ENCODE peak calls at places on chromosomes 3 and 15, in five cellular contexts. H, G, B, A and J are unnamed samples.

GRCh38 chr3:18442743-18443669 is 17.9 kb upstream of the SATB1 start:
- DNase-seq in H (no peak), G (no peak), B (no peak), A (no peak), J (no peak)

GRCh38 chr3:71360694-71361093 is 222.8 kb downstream of the FOXP1 start:
- DNase-seq in H (no peak), G (no peak), B (no peak), A (no peak), J (no peak)

GRCh38 chr3:171315101-171315500 is 145.1 kb downstream of the TNIK start:
- DNase-seq in H (no peak), G (no peak), B (no peak), A (no peak), J (no peak)

GRCh38 chr3:54596087-54596486 is 331.8 kb downstream of the LRTM1 start:
- DNase-seq in H (no peak), G (no peak), B (no peak), A (no peak), J (no peak)

GRCh38 chr3:43194490-43195115 is 88.7 kb upstream of the POMGNT2 start:
- DNase-seq in H (no peak), G (no peak), B (no peak), A (no peak), J (no peak)

GRCh38 chr3:155281892-155282291 is 11.6 kb downstream of the STRIT1 start:
- DNase-seq in H (no peak), G (no peak), B (no peak), A (no peak), J (no peak)

GRCh38 chr3:125186800-125187598 is 25.5 kb downstream of the SLC12A8 start:
- DNase-seq in H (no peak), G (no peak), B (no peak), A (no peak), J (no peak)

GRCh38 chr3:49238274-49239127 is 38.5 kb downstream of the C3orf62 start:
- DNase-seq in H (no peak), G (peak; percentile 88), B (peak; percentile 59), A (no peak), J (peak; percentile 34)

GRCh38 chr3:197380786-197381185 is 82.4 kb upstream of the DLG1 start:
- DNase-seq in H (no peak), G (no peak), B (no peak), A (no peak), J (no peak)

GRCh38 chr15:38072507-38073277 is 138.3 kb downstream of the TMCO5A start:
- DNase-seq in H (peak; percentile 76), G (peak; percentile 75), B (no peak), A (peak; percentile 83), J (no peak)

GRCh38 chr15:66760968-66761722 is 59.1 kb downstream of the SMAD6 start:
- DNase-seq in H (no peak), G (no peak), B (no peak), A (no peak), J (no peak)

GRCh38 chr3:10835406-10835805 is 19.4 kb downstream of the SLC6A11 start:
- DNase-seq in H (no peak), G (peak; percentile 7), B (no peak), A (no peak), J (no peak)

GRCh38 chr15:65833501-65834220 is 35.6 kb upstream of the RAB11A start:
- DNase-seq in H (no peak), G (peak; percentile 29), B (no peak), A (no peak), J (no peak)

GRCh38 chr3:123485551-123485950 is 36.7 kb upstream of the ADCY5 start:
- DNase-seq in H (no peak), G (no peak), B (no peak), A (no peak), J (no peak)

GRCh38 chr15:58479941-58480340 is 48.1 kb downstream of the LIPC start:
- DNase-seq in H (no peak), G (no peak), B (no peak), A (no peak), J (no peak)

GRCh38 chr15:89227425-89227824 is 6.0 kb upstream of the RLBP1 start:
- DNase-seq in H (no peak), G (no peak), B (peak; percentile 11), A (no peak), J (no peak)

GRCh38 chr3:50630916-50631315 is 14.0 kb downstream of the MAPKAPK3 start:
- DNase-seq in H (no peak), G (no peak), B (no peak), A (no peak), J (no peak)

GRCh38 chr3:98596902-98597500 is 3.6 kb upstream of the CPOX start:
- DNase-seq in H (peak; percentile 57), G (peak; percentile 28), B (peak; percentile 14), A (no peak), J (peak; percentile 39)

GRCh38 chr3:122151480-122151879 is 32.0 kb upstream of the CASR start:
- DNase-seq in H (no peak), G (no peak), B (no peak), A (no peak), J (no peak)

GRCh38 chr3:74067296-74067695 is 442.6 kb upstream of the PDZRN3 start:
- DNase-seq in H (no peak), G (no peak), B (no peak), A (no peak), J (no peak)

GRCh38 chr15:71199384-71200351 is 84.4 kb downstream of the THSD4 start:
- DNase-seq in H (no peak), G (no peak), B (no peak), A (no peak), J (no peak)

GRCh38 chr15:70423267-70423666 is 325.6 kb upstream of the TLE3 start:
- DNase-seq in H (no peak), G (no peak), B (no peak), A (no peak), J (no peak)

GRCh38 chr15:56248276-56248675 is 4.6 kb upstream of the RFX7 start:
- DNase-seq in H (no peak), G (no peak), B (no peak), A (no peak), J (no peak)

GRCh38 chr15:56247266-56247665 is 3.6 kb upstream of the RFX7 start:
- DNase-seq in H (no peak), G (no peak), B (no peak), A (no peak), J (no peak)

GRCh38 chr15:56249080-56249479 is 5.4 kb upstream of the RFX7 start:
- DNase-seq in H (peak; percentile 59), G (peak; percentile 30), B (no peak), A (no peak), J (no peak)

GRCh38 chr15:56251315-56252091 is 7.8 kb upstream of the RFX7 start:
- DNase-seq in H (no peak), G (no peak), B (peak; percentile 17), A (no peak), J (no peak)

DNA sequence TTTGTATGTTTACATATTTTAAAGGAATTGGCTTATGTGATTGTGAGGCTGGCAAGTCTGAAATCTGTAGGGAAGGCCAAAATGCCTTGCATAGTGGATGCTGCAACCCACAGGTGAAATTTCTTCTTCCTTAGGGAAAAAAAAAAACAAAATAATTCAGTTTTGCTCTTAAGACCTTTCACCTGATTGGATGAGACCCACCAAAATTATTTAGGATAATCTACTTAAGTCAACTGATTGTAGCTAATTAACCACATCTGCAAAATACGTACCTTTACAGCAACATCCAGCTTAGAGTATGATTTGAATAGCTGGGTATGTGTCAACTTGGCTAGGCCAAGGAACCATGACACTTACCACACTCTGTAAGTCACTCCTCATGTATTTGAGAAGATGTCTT is 6.9 kb upstream of the RFX7 start:
- DNase-seq in H (no peak), G (no peak), B (no peak), A (no peak), J (no peak)
- TF ChIP-seq SRF in H (no peak), G (no peak), B (no peak), A (no peak), J (no peak)

GRCh38 chr3:116470589-116470988 is 25.3 kb upstream of the LSAMP start:
- DNase-seq in H (no peak), G (no peak), B (no peak), A (no peak), J (no peak)

GRCh38 chr3:116474356-116475200 is 29.3 kb upstream of the LSAMP start:
- DNase-seq in H (no peak), G (no peak), B (no peak), A (no peak), J (no peak)

GRCh38 chr3:116469546-116469945 is 24.3 kb upstream of the LSAMP start:
- DNase-seq in H (no peak), G (no peak), B (no peak), A (no peak), J (no peak)

DNA sequence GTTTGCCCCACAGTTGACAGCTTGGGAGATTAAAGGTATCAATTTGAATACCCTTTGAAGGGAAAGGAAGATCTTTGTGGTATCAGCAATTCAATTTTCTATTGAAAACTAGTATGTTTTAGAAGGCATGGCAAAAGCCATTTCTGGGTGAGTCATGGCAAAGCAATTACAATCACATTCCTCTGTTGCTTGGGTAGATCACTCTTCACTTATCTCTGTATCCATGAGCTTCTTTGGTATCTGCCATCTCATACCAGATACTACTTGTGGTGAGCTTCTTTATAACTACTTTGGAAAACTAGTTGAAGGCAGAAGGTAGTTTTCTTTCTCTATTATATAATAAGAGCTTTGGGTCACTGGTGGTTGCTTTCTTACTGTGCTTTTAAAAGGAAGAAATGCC is 28.3 kb upstream of the LSAMP start:
- DNase-seq in H (no peak), G (no peak), B (no peak), A (no peak), J (no peak)
- TF ChIP-seq SRF in H (no peak), G (no peak), B (no peak), A (no peak), J (no peak)

GRCh38 chr3:127688022-127688415 is 15.3 kb downstream of the ABTB1 start:
- DNase-seq in H (no peak), G (no peak), B (no peak), A (no peak), J (no peak)

GRCh38 chr3:127690823-127691452 is 18.2 kb downstream of the ABTB1 start:
- DNase-seq in H (peak; percentile 43), G (peak; percentile 59), B (no peak), A (no peak), J (no peak)

GRCh38 chr3:127688416-127689265 is 15.9 kb downstream of the ABTB1 start:
- DNase-seq in H (no peak), G (no peak), B (no peak), A (no peak), J (no peak)

GRCh38 chr3:127690106-127690505 is 17.4 kb downstream of the ABTB1 start:
- DNase-seq in H (no peak), G (peak; percentile 20), B (no peak), A (no peak), J (no peak)

GRCh38 chr3:127689266-127689860 is 16.6 kb downstream of the ABTB1 start:
- DNase-seq in H (no peak), G (no peak), B (no peak), A (no peak), J (no peak)
- TF ChIP-seq SRF in H (no peak), G (no peak), B (no peak), A (no peak), J (no peak)

GRCh38 chr3:160103397-160103796 is 114.8 kb downstream of the IL12A start:
- DNase-seq in H (no peak), G (no peak), B (no peak), A (no peak), J (no peak)

GRCh38 chr3:160105902-160106584 is 117.4 kb downstream of the IL12A start:
- DNase-seq in H (no peak), G (no peak), B (no peak), A (no peak), J (no peak)

GRCh38 chr3:160108357-160108756 is 116.9 kb upstream of the C3orf80 start:
- DNase-seq in H (no peak), G (no peak), B (no peak), A (no peak), J (no peak)

GRCh38 chr3:160112481-160112880 is 112.7 kb upstream of the C3orf80 start:
- DNase-seq in H (no peak), G (no peak), B (no peak), A (no peak), J (no peak)

GRCh38 chr3:160106905-160107861 is 118.0 kb upstream of the C3orf80 start:
- DNase-seq in H (no peak), G (peak; percentile 98), B (no peak), A (no peak), J (no peak)
- TF ChIP-seq SRF in H (no peak), G (no peak), B (no peak), A (no peak), J (no peak)